ENCODE peak calls at places on chromosomes 1 and 21, in nine cellular contexts. K is CD8-positive, alpha-beta T cell; E is upper lobe of right lung; P is aorta; X is heart right ventricle; L is transverse colon; D is body of pancreas; O is ovary; U is tibial nerve. M is an unnamed sample.
A peak's percentile ranks its signal among the peaks of the same experiment; 100 is the strongest.

GRCh38 chr1:240031009-240031408 is 60.7 kb upstream of the FMN2 start:
- DNase-seq in L (no peak), O (no peak), X (no peak), K (no peak), E (no peak), P (no peak), U (no peak), D (no peak), M (no peak)

GRCh38 chr1:70153739-70154138 is 51.6 kb downstream of the LRRC40 start:
- DNase-seq in U (no peak), D (no peak), L (no peak), P (no peak), E (no peak), X (no peak), O (no peak), K (no peak), M (no peak)

GRCh38 chr1:172383541-172383940 is 36.9 kb upstream of the C1orf105 start:
- DNase-seq in P (no peak), X (no peak), D (no peak), O (no peak), L (no peak), U (no peak), E (no peak), K (no peak), M (no peak)

GRCh38 chr1:224092601-224093000 is 21.3 kb upstream of the FBXO28 start:
- DNase-seq in X (no peak), O (no peak), D (no peak), E (no peak), P (no peak), L (no peak), U (no peak), K (no peak), M (no peak)

GRCh38 chr1:177274687-177275211 is 104.0 kb downstream of the BRINP2 start:
- DNase-seq in E (peak; percentile 52), L (no peak), K (no peak), D (peak; percentile 32), X (peak; percentile 38), U (no peak), O (peak; percentile 46), P (no peak), M (no peak)

GRCh38 chr1:112990271-112990670 is 34.3 kb upstream of the SLC16A1 start:
- DNase-seq in O (no peak), L (no peak), P (no peak), K (no peak), U (no peak), E (no peak), D (no peak), X (no peak), M (no peak)

GRCh38 chr1:26035203-26035958 is 10.5 kb downstream of the SLC30A2 start:
- DNase-seq in E (peak; percentile 97), P (peak; percentile 98), K (peak; percentile 94), L (peak; percentile 96), X (peak; percentile 93), D (peak; percentile 96), U (peak; percentile 88), O (peak; percentile 91), M (peak; percentile 92)

GRCh38 chr1:16122916-16123315 is 33.0 kb downstream of the EPHA2 start:
- DNase-seq in X (no peak), P (peak; percentile 77), D (no peak), K (peak; percentile 32), E (peak; percentile 92), O (no peak), L (no peak), U (no peak), M (no peak)

GRCh38 chr1:56502700-56503245 is 76.6 kb downstream of the PLPP3 start:
- DNase-seq in K (no peak), X (no peak), D (no peak), P (no peak), L (no peak), O (no peak), E (no peak), U (no peak), M (no peak)

GRCh38 chr21:21046063-21046462 is 47.9 kb downstream of the NCAM2 start:
- DNase-seq in X (no peak), P (no peak), E (no peak), O (no peak), U (no peak), L (no peak), K (no peak), D (no peak), M (no peak)

GRCh38 chr1:228995229-228995628 is 259.9 kb downstream of the RHOU start:
- DNase-seq in E (no peak), O (no peak), D (no peak), U (no peak), P (no peak), X (no peak), L (no peak), K (no peak), M (no peak)
- H3K4me3 ChIP-seq in E (no peak overlapping the region), O (no peak overlapping the region), D (no peak overlapping the region), U (no peak overlapping the region), P (no peak overlapping the region), X (no peak overlapping the region), L (no peak overlapping the region), K (no peak overlapping the region), M (no peak overlapping the region)

GRCh38 chr1:87148670-87149069 is 180.0 kb upstream of the LMO4 start:
- DNase-seq in D (no peak), E (no peak), P (no peak), X (no peak), O (no peak), K (no peak), L (no peak), U (no peak), M (no peak)

GRCh38 chr1:87144981-87145380 is 183.7 kb upstream of the LMO4 start:
- DNase-seq in U (no peak), P (no peak), X (no peak), D (no peak), O (no peak), L (no peak), E (no peak), K (no peak), M (no peak)

GRCh38 chr1:87147851-87148250 is 180.8 kb upstream of the LMO4 start:
- DNase-seq in U (no peak), K (no peak), O (no peak), X (no peak), E (no peak), P (no peak), L (no peak), D (no peak), M (no peak)

GRCh38 chr1:87146538-87146937 is 182.1 kb upstream of the LMO4 start:
- DNase-seq in L (no peak), K (no peak), U (no peak), E (no peak), X (no peak), P (no peak), D (no peak), O (no peak), M (no peak)

DNA sequence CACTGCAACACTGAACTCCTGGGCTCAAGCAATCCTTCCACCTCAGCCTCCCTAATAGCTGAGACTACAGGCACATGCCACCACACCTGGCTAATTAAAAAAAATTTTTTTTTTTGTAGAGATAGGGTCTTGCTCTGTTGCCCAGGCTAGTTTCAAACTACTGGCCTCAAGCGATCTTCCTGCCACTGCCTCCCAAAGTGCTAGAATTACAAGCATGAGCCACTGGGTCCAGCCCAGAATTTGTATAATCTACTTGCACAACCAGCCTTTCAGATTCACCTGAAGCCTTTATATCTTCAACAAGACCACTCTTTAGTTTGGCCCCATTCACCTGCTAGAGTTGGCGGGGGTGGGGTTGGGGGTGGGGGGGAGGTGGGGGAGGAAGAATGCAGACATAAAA is 181.7 kb upstream of the LMO4 start:
- DNase-seq in U (no peak), X (no peak), O (no peak), L (no peak), P (no peak), D (no peak), E (no peak), K (no peak), M (no peak)
- H3K27me3 ChIP-seq in U (no peaks in the 10 kb centered on the region), X (no peaks in the 10 kb centered on the region), O (no peaks in the 10 kb centered on the region), L (no peaks in the 10 kb centered on the region), P (no peaks in the 10 kb centered on the region), D (no peaks in the 10 kb centered on the region), E (no peaks in the 10 kb centered on the region), K (peaks cover 7% of the 10 kb centered on the region), M (no peaks in the 10 kb centered on the region)

DNA sequence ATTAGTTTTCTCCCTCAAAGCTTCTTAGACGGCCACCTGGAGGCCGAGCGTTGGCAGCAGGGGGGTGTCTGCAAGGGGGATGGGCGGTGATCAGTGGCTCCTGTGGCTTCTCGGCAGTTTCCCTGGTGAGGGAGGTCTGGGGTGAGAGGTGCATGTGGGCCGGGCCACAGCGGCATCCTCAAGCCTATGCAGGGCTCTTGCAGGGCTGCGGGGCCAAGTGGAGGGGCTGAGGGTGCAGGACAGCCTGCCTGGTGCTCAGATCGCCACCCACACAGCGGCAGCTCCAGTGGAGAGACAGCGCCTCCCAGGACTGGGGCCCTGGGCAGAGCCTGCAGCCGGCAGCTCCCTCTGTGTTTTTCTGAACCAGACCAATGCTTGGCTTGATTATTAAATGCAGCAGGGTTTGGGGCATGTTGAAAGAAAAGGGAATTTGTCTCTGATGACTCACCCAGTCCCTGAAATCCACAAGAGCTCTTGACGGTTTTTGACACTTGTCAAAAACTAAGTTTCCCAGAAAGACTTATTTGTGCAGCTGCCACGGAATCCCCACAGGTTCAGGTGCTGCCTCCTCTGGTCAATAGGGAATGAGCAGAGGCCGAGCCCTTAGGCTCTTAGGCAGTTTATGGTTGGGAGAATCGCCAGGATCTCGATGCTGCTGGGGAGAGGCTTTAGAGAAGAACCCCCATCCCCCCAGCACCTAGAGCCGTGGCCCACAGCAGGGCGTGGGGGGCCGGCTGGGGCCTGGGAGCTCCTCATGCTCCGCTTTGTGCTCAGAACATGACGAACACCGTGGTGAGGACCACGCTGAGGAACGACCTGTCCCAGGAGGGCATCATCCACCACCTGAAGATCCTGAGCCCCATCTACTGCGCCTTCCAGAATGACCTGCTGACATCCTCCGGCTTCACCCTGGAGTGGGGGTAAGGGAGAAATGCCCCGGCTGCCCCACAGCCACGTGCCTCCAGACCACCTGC is 54.7 kb downstream of the UMODL1 start:
- DNase-seq in E (peak; percentile 74), P (no peak), U (no peak), O (no peak), X (no peak), L (no peak), D (no peak), K (no peak), M (peak; percentile 10)
- H3K4me1 ChIP-seq in E (peaks cover 6% of the 10 kb centered on the region), P (no peaks in the 10 kb centered on the region), U (no peaks in the 10 kb centered on the region), O (no peaks in the 10 kb centered on the region), X (no peaks in the 10 kb centered on the region), L (no peaks in the 10 kb centered on the region), D (no peaks in the 10 kb centered on the region), K (no peaks in the 10 kb centered on the region), M (no peaks in the 10 kb centered on the region)

GRCh38 chr1:226882187-226882586 is 11.8 kb downstream of the PSEN2 start:
- DNase-seq in X (no peak), L (no peak), K (peak; percentile 23), D (no peak), E (no peak), O (no peak), P (no peak), U (no peak), M (peak; percentile 30)
- H3K4me3 ChIP-seq in X (peak overlapping the region; percentile 16), L (no peak overlapping the region), K (peak overlapping the region; percentile 38), D (no peak overlapping the region), E (peak overlapping the region; percentile 12), O (peak overlapping the region; percentile 17), P (no peak overlapping the region), U (no peak overlapping the region), M (no peak overlapping the region)